ENCODE peak calls at places on chromosomes 4 and X, in five cellular contexts. One of them, this sample, is unnamed.

GRCh38 chrX:41561045-41561444 is 113.9 kb downstream of the NYX start:
- DNase-seq in tibial artery: peak
- DNase-seq in endothelial cell: peak
- DNase-seq in AG10803: peak
- DNase-seq in HCT116: no peak
- DNase-seq in this sample: peak

GRCh38 chr4:20292739-20293138 is 41.0 kb downstream of the SLIT2 start:
- DNase-seq in HCT116: no peak
- DNase-seq in tibial artery: no peak
- DNase-seq in AG10803: no peak
- DNase-seq in endothelial cell: no peak
- DNase-seq in this sample: no peak

GRCh38 chrX:111375747-111376146 is 36.2 kb downstream of the DCX start:
- DNase-seq in AG10803: no peak
- DNase-seq in tibial artery: no peak
- DNase-seq in endothelial cell: peak
- DNase-seq in HCT116: no peak
- DNase-seq in this sample: no peak

GRCh38 chrX:24526616-24527015 is 61.5 kb downstream of the PDK3 start:
- DNase-seq in AG10803: no peak
- DNase-seq in endothelial cell: no peak
- DNase-seq in tibial artery: no peak
- DNase-seq in HCT116: no peak
- DNase-seq in this sample: no peak

GRCh38 chr4:151865327-151865726 is 104.5 kb upstream of the GATB start:
- DNase-seq in HCT116: no peak
- DNase-seq in tibial artery: peak
- DNase-seq in endothelial cell: no peak
- DNase-seq in AG10803: no peak
- DNase-seq in this sample: peak

GRCh38 chr4:152628128-152628527 is 51.7 kb downstream of the TMEM154 start:
- DNase-seq in tibial artery: no peak
- DNase-seq in HCT116: no peak
- DNase-seq in endothelial cell: no peak
- DNase-seq in AG10803: peak
- DNase-seq in this sample: no peak

GRCh38 chr4:127995776-127996175 is 30.6 kb downstream of the ABHD18 start:
- DNase-seq in endothelial cell: no peak
- DNase-seq in tibial artery: no peak
- DNase-seq in AG10803: peak
- DNase-seq in HCT116: no peak
- DNase-seq in this sample: no peak

GRCh38 chrX:53445977-53446376 is 11.8 kb upstream of the HSD17B10 start:
- DNase-seq in HCT116: no peak
- DNase-seq in AG10803: peak
- DNase-seq in tibial artery: no peak
- DNase-seq in endothelial cell: peak
- DNase-seq in this sample: no peak

GRCh38 chrX:8849945-8850344 is 48.8 kb upstream of the FAM9A start:
- DNase-seq in AG10803: no peak
- DNase-seq in HCT116: no peak
- DNase-seq in endothelial cell: no peak
- DNase-seq in tibial artery: no peak
- DNase-seq in this sample: no peak

GRCh38 chrX:97524997-97525396 is 641.3 kb downstream of the RPA4 start:
- DNase-seq in endothelial cell: peak
- DNase-seq in tibial artery: no peak
- DNase-seq in AG10803: peak
- DNase-seq in HCT116: no peak
- DNase-seq in this sample: no peak

GRCh38 chr4:54783402-54784110 is 125.8 kb downstream of the KIT start:
- DNase-seq in tibial artery: no peak
- DNase-seq in HCT116: no peak
- DNase-seq in endothelial cell: no peak
- DNase-seq in AG10803: peak
- DNase-seq in this sample: no peak

GRCh38 chrX:152819732-152820131 is 10.8 kb downstream of the CETN2 start:
- DNase-seq in AG10803: peak
- DNase-seq in tibial artery: no peak
- DNase-seq in endothelial cell: no peak
- DNase-seq in HCT116: no peak
- DNase-seq in this sample: no peak

GRCh38 chr4:15144249-15144966 is 142.1 kb downstream of the CPEB2 start:
- DNase-seq in tibial artery: no peak
- DNase-seq in AG10803: no peak
- DNase-seq in endothelial cell: no peak
- DNase-seq in HCT116: no peak
- DNase-seq in this sample: no peak

GRCh38 chr4:22237155-22237751 is 278.6 kb downstream of the ADGRA3 start:
- DNase-seq in HCT116: peak
- DNase-seq in AG10803: no peak
- DNase-seq in endothelial cell: peak
- DNase-seq in tibial artery: no peak
- DNase-seq in this sample: no peak

GRCh38 chr4:184383497-184384055 is 90.8 kb downstream of the IRF2 start:
- DNase-seq in AG10803: peak
- DNase-seq in tibial artery: peak
- DNase-seq in endothelial cell: no peak
- DNase-seq in HCT116: peak
- DNase-seq in this sample: peak

GRCh38 chr4:37627263-37627662 is 58.9 kb downstream of the RELL1 start:
- DNase-seq in tibial artery: no peak
- DNase-seq in AG10803: no peak
- DNase-seq in HCT116: no peak
- DNase-seq in endothelial cell: no peak
- DNase-seq in this sample: no peak

GRCh38 chr4:21778702-21779101 is 169.9 kb downstream of the KCNIP4 start:
- DNase-seq in tibial artery: no peak
- DNase-seq in endothelial cell: no peak
- DNase-seq in HCT116: no peak
- DNase-seq in AG10803: no peak
- DNase-seq in this sample: no peak

GRCh38 chr4:120317713-120318112 is 251.1 kb upstream of the MAD2L1 start:
- DNase-seq in HCT116: no peak
- DNase-seq in endothelial cell: no peak
- DNase-seq in AG10803: no peak
- DNase-seq in tibial artery: no peak
- DNase-seq in this sample: no peak

GRCh38 chrX:11893933-11894710 is 136.1 kb downstream of the MSL3 start:
- DNase-seq in HCT116: no peak
- DNase-seq in AG10803: no peak
- DNase-seq in tibial artery: no peak
- DNase-seq in endothelial cell: no peak
- DNase-seq in this sample: no peak

GRCh38 chr4:57184378-57185031 is 74.3 kb upstream of the IGFBP7 start:
- DNase-seq in tibial artery: no peak
- DNase-seq in endothelial cell: no peak
- DNase-seq in HCT116: no peak
- DNase-seq in AG10803: no peak
- DNase-seq in this sample: no peak

GRCh38 chr4:155248002-155248896 is 39.8 kb downstream of the NPY2R start:
- DNase-seq in AG10803: no peak
- DNase-seq in endothelial cell: no peak
- DNase-seq in tibial artery: no peak
- DNase-seq in HCT116: no peak
- DNase-seq in this sample: no peak
- TF ChIP-seq CTCF in AG10803: no peak
- TF ChIP-seq CTCF in endothelial cell: no peak
- TF ChIP-seq CTCF in tibial artery: no peak
- TF ChIP-seq CTCF in HCT116: no peak
- TF ChIP-seq CTCF in this sample: no peak

DNA sequence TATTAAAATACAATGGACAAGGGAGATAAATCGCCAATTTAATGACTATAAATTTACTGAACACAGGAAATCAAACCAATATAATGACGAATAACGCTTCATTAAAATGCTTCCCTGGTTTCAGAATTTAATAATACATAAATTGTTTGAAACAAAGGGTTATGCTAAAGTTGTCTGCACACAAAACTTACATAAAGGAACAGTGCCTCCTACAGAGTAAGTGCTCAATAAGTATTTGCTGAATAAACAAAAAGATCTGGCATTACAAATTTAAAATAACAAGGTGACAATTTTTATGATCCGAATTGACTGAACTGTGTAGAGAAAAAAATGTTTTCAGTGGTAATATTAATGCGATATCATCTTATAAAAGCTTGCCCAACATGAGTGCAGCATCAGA is 69.6 kb downstream of the NOCT start:
- DNase-seq in HCT116: no peak
- DNase-seq in tibial artery: no peak
- DNase-seq in AG10803: peak
- DNase-seq in endothelial cell: no peak
- DNase-seq in this sample: no peak
- TF ChIP-seq CTCF in HCT116: no peak
- TF ChIP-seq CTCF in tibial artery: no peak
- TF ChIP-seq CTCF in AG10803: peak
- TF ChIP-seq CTCF in endothelial cell: no peak
- TF ChIP-seq CTCF in this sample: peak

GRCh38 chrX:47523713-47524166 is 37.3 kb upstream of the ARAF start:
- DNase-seq in tibial artery: no peak
- DNase-seq in HCT116: no peak
- DNase-seq in endothelial cell: peak
- DNase-seq in AG10803: no peak
- DNase-seq in this sample: no peak
- TF ChIP-seq CTCF in tibial artery: no peak
- TF ChIP-seq CTCF in HCT116: no peak
- TF ChIP-seq CTCF in endothelial cell: peak
- TF ChIP-seq CTCF in AG10803: no peak
- TF ChIP-seq CTCF in this sample: peak

GRCh38 chr4:74667944-74668343 is 126.4 kb downstream of the BTC start:
- DNase-seq in endothelial cell: no peak
- DNase-seq in AG10803: no peak
- DNase-seq in tibial artery: no peak
- DNase-seq in HCT116: no peak
- DNase-seq in this sample: no peak

GRCh38 chr4:74670583-74670982 is 123.7 kb downstream of the BTC start:
- DNase-seq in endothelial cell: no peak
- DNase-seq in AG10803: no peak
- DNase-seq in tibial artery: no peak
- DNase-seq in HCT116: no peak
- DNase-seq in this sample: no peak

GRCh38 chr4:74674750-74675149 is 119.6 kb downstream of the BTC start:
- DNase-seq in tibial artery: no peak
- DNase-seq in HCT116: no peak
- DNase-seq in endothelial cell: no peak
- DNase-seq in AG10803: no peak
- DNase-seq in this sample: no peak

GRCh38 chr4:74669702-74670101 is 124.6 kb downstream of the BTC start:
- DNase-seq in HCT116: no peak
- DNase-seq in AG10803: no peak
- DNase-seq in endothelial cell: no peak
- DNase-seq in tibial artery: no peak
- DNase-seq in this sample: no peak

GRCh38 chr4:74671074-74671698 is 123.1 kb downstream of the BTC start:
- DNase-seq in HCT116: peak
- DNase-seq in AG10803: peak
- DNase-seq in endothelial cell: peak
- DNase-seq in tibial artery: no peak
- DNase-seq in this sample: peak
- TF ChIP-seq CTCF in HCT116: peak
- TF ChIP-seq CTCF in AG10803: peak
- TF ChIP-seq CTCF in endothelial cell: peak
- TF ChIP-seq CTCF in tibial artery: no peak
- TF ChIP-seq CTCF in this sample: peak

GRCh38 chr4:170990989-170991589 is 822.1 kb upstream of the GALNTL6 start:
- DNase-seq in HCT116: peak
- DNase-seq in tibial artery: no peak
- DNase-seq in endothelial cell: peak
- DNase-seq in AG10803: no peak
- DNase-seq in this sample: no peak
- TF ChIP-seq CTCF in HCT116: peak
- TF ChIP-seq CTCF in tibial artery: no peak
- TF ChIP-seq CTCF in endothelial cell: peak
- TF ChIP-seq CTCF in AG10803: peak
- TF ChIP-seq CTCF in this sample: no peak

GRCh38 chr4:67875011-67875410 is 8.8 kb downstream of the TMPRSS11D start:
- DNase-seq in HCT116: no peak
- DNase-seq in tibial artery: no peak
- DNase-seq in AG10803: peak
- DNase-seq in endothelial cell: no peak
- DNase-seq in this sample: no peak

GRCh38 chr4:67869580-67870190 is 14.1 kb downstream of the TMPRSS11D start:
- DNase-seq in endothelial cell: no peak
- DNase-seq in tibial artery: no peak
- DNase-seq in AG10803: no peak
- DNase-seq in HCT116: no peak
- DNase-seq in this sample: no peak

GRCh38 chr4:67877086-67877485 is 6.7 kb downstream of the TMPRSS11D start:
- DNase-seq in tibial artery: no peak
- DNase-seq in endothelial cell: no peak
- DNase-seq in HCT116: no peak
- DNase-seq in AG10803: no peak
- DNase-seq in this sample: no peak

GRCh38 chr4:67873116-67873515 is 10.7 kb downstream of the TMPRSS11D start:
- DNase-seq in HCT116: no peak
- DNase-seq in AG10803: peak
- DNase-seq in tibial artery: no peak
- DNase-seq in endothelial cell: no peak
- DNase-seq in this sample: no peak

GRCh38 chr4:67871867-67872266 is 11.9 kb downstream of the TMPRSS11D start:
- DNase-seq in AG10803: peak
- DNase-seq in HCT116: peak
- DNase-seq in tibial artery: no peak
- DNase-seq in endothelial cell: no peak
- DNase-seq in this sample: no peak
- TF ChIP-seq CTCF in AG10803: peak
- TF ChIP-seq CTCF in HCT116: peak
- TF ChIP-seq CTCF in tibial artery: no peak
- TF ChIP-seq CTCF in endothelial cell: peak
- TF ChIP-seq CTCF in this sample: peak